ENCODE peak calls at places on chromosome 20, in four cellular contexts. M is A549, N is H1, G is suprapubic skin. I is an unnamed sample. For H3K4me1, the result is how much of the 10 kb centered on the place peaks cover.

GRCh38 chr20:63950701-63951397 is 5.4 kb downstream of the UCKL1 start:
- DNase-seq in M (no peak), N (no peak), G (no peak), I (peak)

GRCh38 chr20:38146628-38147027 is 18.4 kb downstream of the TGM2 start:
- DNase-seq in M (no peak), N (no peak), G (no peak), I (no peak)

GRCh38 chr20:6765469-6766058 is 1.9 kb upstream of the BMP2 start:
- DNase-seq in M (peak), N (no peak), G (no peak), I (no peak)

GRCh38 chr20:1822564-1823420 is 72.4 kb upstream of the SIRPA start:
- DNase-seq in M (no peak), N (no peak), G (no peak), I (no peak)

GRCh38 chr20:25195962-25196700 is 619 bp downstream of the ENTPD6 start:
- DNase-seq in M (peak), N (no peak), G (peak), I (no peak)

GRCh38 chr20:39290575-39290974 is 328.4 kb downstream of the DHX35 start:
- DNase-seq in M (no peak), N (no peak), G (no peak), I (no peak)

GRCh38 chr20:34907616-34908469 is 31.4 kb downstream of the ACSS2 start:
- DNase-seq in M (peak), N (no peak), G (no peak), I (peak)

GRCh38 chr20:37349517-37350491 is 3.9 kb downstream of the SRC start:
- DNase-seq in M (peak), N (no peak), G (no peak), I (no peak)

GRCh38 chr20:38617011-38617829 is 15.6 kb downstream of the ARHGAP40 start:
- DNase-seq in M (peak), N (no peak), G (no peak), I (no peak)

GRCh38 chr20:15917333-15917732 is 655.9 kb downstream of the KIF16B start:
- DNase-seq in M (no peak), N (no peak), G (no peak), I (no peak)

GRCh38 chr20:24208652-24209051 is 220.1 kb upstream of the GGTLC1 start:
- DNase-seq in M (peak), N (no peak), G (no peak), I (no peak)

DNA sequence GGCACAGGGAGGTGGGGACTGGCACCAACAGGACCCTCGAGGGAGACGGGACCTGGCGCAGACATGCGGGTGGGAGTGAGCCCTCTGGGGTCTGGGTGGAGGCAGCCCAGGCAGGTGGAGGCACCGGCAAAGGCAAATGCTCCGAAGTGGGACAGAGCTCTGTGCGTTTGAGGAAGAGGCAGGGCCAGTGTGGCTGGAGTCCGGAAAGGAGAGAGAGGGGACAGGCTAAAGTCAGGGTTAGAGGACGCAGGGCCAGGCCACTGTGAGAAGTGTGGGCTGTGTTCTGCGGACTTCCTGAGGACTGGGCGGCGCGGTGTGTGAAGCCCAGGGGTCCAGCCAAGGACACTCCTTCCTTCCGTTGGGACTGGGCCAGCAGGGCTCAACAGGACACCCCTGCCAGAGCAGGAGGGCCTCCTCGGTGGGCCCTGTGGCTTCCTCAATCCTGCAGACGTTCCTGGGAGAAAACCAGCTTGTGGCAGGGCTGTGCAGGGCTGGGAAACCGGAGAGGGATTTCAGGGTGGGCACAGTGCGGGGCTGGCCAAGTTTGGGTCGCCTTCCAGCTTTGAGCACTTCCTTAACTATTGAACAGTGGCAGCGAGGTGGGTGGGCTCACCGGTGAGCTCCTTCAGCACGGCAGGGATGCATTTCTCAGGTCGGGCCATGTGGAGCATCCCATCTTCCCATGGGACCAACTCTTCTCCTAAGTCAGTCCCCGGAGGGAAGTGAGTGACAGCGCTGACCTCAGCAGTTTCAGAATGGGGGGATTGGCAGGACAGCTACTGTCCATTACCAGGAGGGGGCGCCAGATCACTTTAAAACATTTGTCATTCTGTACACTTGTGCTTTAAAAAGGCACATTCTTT is 22.5 kb downstream of the MOCS3 start:
- DNase-seq in M (peak), N (no peak), G (no peak), I (peak)
- H3K27ac ChIP-seq in M (peak), N (no peak), G (peak), I (no peak)

GRCh38 chr20:47568019-47568418 is 66.3 kb downstream of the NCOA3 start:
- DNase-seq in M (peak), N (no peak), G (no peak), I (no peak)

GRCh38 chr20:47561175-47561574 is 59.5 kb downstream of the NCOA3 start:
- DNase-seq in M (peak), N (no peak), G (no peak), I (no peak)

GRCh38 chr20:47561603-47562583 is 60.2 kb downstream of the NCOA3 start:
- DNase-seq in M (no peak), N (no peak), G (no peak), I (no peak)

GRCh38 chr20:47568837-47569410 is 67.2 kb downstream of the NCOA3 start:
- DNase-seq in M (no peak), N (no peak), G (no peak), I (no peak)

DNA sequence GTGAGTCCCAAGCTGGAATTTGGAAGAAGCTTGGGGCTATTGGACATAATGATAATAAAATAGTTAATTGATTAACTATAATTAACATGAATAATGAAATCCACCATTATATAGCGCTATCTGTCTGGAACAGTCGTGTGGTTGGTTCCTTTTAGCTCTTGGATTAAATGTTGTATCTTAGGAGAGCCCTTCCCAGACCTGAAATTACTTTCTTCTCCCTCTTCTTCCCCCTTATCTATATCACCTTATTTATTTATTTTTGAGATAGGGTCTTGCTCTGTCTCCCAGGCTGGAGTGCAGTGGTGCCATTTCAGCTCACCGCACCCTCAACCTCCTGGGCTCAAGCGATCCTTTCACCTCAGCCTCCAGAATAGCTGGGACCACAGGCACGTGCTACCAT is 64.6 kb downstream of the NCOA3 start:
- DNase-seq in M (no peak), N (no peak), G (no peak), I (no peak)
- H3K4me1 ChIP-seq in M (half or more), N (under half), G (under half), I (under half)

DNA sequence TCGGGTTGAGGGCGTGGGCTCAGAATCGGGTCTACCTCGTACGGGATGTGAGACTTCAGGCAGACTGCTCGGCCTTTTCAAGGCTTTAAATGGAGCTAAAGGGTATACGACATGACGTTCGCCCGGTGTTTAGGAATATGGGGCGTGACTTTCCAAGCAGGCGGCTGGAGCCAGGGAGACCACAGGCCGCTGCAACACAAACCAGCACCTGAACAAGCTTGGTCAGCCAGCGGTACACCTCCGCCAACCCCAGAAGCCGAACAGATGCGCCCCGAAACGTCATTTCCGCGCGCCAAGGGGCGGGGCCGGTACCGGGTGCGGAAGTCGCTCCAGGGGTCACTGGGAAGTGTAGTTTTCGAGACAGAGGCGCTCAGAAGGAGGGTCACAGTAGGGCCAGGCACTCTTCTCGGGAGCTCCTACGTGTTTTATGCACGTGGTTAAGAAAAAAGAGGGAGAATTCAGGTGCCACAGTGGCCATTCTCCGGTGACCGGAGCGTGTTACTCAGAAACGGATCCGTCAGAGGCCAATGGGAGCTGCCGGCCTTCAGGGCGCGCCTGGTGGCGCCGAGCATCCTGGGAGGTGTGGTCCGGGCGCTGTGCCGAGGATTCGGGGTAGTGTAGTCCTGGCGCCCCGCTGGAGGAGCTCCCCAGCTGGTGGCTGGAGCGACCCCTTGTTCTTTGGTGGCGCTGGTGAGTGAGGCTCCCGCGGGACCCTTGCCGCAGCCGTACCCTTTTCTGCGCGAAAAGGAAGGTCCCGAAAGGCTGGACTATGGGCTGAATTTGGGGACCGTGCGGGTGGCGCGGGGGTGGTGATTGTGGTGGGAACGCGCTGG is at the start of gene ZNF133:
- DNase-seq in M (peak), N (peak), G (peak), I (peak)
- TF ChIP-seq EP300 in M (no peak), N (no peak), G (no peak), I (no peak)

GRCh38 chr20:62604796-62605195 is 37.5 kb upstream of the SLCO4A1 start:
- DNase-seq in M (no peak), N (no peak), G (no peak), I (no peak)

GRCh38 chr20:62603021-62603906 is 39.0 kb upstream of the SLCO4A1 start:
- DNase-seq in M (no peak), N (no peak), G (no peak), I (no peak)

GRCh38 chr20:62601172-62601571 is 41.1 kb upstream of the SLCO4A1 start:
- DNase-seq in M (no peak), N (no peak), G (no peak), I (no peak)

GRCh38 chr20:62603907-62604785 is 38.2 kb upstream of the SLCO4A1 start:
- DNase-seq in M (no peak), N (no peak), G (no peak), I (no peak)

DNA sequence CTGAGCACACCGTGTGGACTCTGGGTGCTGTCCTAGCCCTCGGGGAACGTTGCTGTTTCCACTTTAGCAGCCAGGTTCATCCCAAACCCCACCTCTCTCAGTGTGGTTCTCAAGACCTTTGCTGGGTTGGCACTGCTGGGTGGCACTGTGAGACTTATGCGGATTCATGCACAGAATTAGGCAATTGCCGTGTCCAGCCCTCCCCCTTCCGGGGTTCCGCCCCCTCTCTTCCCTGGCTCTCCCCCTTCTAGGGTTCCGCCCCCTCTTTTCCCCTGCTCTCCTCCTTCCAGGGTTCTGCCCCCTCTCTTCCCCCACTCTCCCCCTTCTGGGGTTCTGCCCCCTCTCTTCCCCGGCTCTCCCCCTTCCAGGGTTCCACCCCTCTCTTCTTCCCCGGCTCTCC is 39.8 kb upstream of the SLCO4A1 start:
- DNase-seq in M (no peak), N (no peak), G (no peak), I (no peak)
- H3K27ac ChIP-seq in M (no peak), N (no peak), G (peak), I (no peak)

GRCh38 chr20:31705598-31706597 is 16.8 kb downstream of the BCL2L1 start:
- DNase-seq in M (no peak), N (no peak), G (no peak), I (no peak)
- H3K4me1 ChIP-seq in M (half or more), N (under half), G (half or more), I (under half)

DNA sequence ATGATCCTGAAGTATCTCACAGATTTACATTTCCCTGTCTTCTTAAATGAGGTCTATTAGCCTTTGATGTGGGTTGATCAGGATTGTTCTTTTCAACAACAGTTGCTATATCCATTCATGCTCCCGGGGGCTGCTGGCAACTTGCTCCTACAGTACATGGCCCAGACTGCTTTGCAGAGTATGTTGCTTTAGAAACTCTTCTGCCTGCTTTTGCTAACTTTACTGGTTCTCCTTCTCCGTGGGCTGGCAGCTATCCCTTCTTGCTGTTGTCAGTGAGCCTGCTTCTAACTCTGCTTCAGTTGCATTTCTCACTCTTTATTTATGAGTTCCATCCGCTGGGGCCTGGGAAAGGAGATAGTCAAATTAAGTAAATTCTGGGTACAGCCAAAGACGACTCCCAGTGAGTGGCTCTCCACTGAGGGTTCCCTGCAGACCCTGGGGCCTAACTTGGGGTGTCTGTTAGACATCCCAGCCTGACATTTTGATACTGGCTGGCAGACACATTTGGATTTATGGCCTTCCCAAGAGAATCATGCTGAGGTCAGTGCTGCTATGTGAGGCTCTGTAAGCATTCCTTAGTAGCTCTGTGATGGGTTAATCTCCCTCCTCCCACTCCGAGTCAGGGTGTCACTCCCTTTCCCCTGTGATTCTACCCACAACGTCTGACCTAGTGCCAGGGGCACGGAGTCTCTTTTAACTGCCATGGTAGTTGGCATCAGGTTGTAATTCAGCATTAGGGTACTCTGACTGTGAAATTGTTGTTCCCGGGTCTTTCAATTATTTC is 73.6 kb downstream of the SLX4IP start:
- DNase-seq in M (peak), N (no peak), G (no peak), I (peak)
- TF ChIP-seq EP300 in M (no peak), N (no peak), G (no peak), I (no peak)

GRCh38 chr20:57267158-57267821 is 849 bp upstream of the BMP7 start:
- DNase-seq in M (no peak), N (no peak), G (no peak), I (no peak)

GRCh38 chr20:57266251-57267157 is at the start of gene BMP7:
- DNase-seq in M (peak), N (no peak), G (peak), I (no peak)

GRCh38 chr20:57269148-57269984 is 2.9 kb upstream of the BMP7 start:
- DNase-seq in M (no peak), N (no peak), G (no peak), I (no peak)

GRCh38 chr20:57270204-57270937 is 3.9 kb upstream of the BMP7 start:
- DNase-seq in M (no peak), N (no peak), G (no peak), I (no peak)

DNA sequence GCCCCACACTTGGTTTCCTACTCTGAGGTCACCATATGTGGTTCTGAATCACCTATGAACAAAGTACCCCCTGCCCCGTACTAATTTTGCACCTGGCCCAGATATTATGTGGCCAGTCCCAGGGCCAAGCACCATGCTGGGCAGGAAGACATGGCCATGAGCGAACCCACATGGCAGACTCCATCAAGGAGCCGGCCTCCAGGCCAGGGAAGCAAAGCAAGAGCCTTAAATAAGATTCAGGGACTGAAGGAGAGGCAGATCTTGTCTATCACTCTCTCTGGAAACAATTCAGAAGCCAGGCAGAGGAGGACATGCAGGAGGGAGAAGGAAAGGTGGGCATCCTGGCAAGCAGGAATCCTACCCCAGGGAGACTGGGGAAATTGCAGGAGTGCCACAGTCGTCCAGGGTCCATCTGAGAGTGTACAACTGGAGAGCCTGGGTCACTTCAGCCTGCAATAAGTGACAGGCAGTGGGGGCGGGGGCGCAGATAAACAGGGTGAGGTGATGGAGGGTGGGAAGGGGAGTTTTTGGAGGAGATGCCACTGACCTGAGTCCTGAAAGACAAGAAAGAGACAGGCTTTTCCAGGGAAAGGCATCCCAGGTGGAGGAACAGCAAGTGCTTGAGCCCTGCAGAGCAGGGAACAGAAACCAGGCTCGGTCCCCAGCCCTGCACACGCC is 2.1 kb upstream of the BMP7 start:
- DNase-seq in M (no peak), N (no peak), G (no peak), I (no peak)
- H3K27ac ChIP-seq in M (no peak), N (no peak), G (no peak), I (no peak)

GRCh38 chr20:4946585-4947378 is 54.5 kb downstream of the SLC23A2 start:
- DNase-seq in M (no peak), N (no peak), G (no peak), I (no peak)
- H3K4me1 ChIP-seq in M (under half), N (under half), G (under half), I (under half)

GRCh38 chr20:45908086-45908485 is 3.9 kb downstream of the PLTP start:
- DNase-seq in M (no peak), N (no peak), G (no peak), I (no peak)

GRCh38 chr20:45909336-45909808 is 2.6 kb downstream of the PLTP start:
- DNase-seq in M (no peak), N (no peak), G (no peak), I (peak)

GRCh38 chr20:45910670-45911485 is 1.1 kb downstream of the PLTP start:
- DNase-seq in M (peak), N (peak), G (peak), I (peak)

GRCh38 chr20:45911486-45912343 is at the start of gene PLTP:
- DNase-seq in M (no peak), N (no peak), G (peak), I (peak)

DNA sequence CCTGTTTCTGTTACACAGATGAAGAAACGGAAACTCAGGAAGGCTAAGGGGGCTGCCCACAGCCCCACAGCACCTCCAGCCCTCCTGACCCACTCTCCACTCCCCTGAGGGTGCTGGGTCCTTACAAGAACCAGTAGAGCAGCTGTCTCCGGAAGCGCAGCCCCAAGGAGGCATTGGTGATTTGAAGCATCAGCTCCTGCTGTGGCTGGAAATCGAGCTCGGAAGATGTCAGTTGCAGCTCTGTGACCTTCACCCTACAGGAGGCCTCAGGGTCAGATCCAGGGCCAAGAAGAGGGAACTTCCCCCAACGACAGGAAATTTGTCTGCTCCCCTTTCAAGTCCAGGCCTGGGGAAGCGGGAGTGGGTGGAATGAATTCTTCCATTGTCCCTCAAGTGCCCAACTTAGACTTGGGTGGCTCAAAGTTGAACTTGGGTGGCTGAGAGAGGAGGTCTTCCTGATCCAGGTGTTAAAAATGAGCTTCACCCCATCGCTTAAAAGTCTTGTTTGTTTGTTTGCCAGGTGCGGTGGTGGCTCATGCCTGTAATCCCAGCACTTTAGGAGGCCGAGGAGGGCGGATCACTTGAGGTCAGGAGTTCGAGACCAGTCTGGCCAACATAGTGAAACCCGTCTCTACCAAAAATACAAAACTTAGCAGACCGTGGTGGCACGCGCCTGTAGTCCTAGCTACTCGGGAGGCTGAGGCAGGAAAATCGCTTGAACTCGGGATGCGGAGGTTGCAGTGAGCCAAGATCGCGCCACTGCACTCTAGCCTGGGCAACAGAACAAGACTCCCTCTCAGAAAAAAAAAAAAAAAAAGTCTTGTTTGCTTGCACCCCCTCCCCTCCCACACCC is 1.9 kb downstream of the PLTP start:
- DNase-seq in M (no peak), N (no peak), G (no peak), I (peak)
- TF ChIP-seq EP300 in M (no peak), N (no peak), G (no peak), I (no peak)